ENCODE peak calls at places on chromosomes 6 and 20, in four cellular contexts. G is OCI-LY7, D is heart left ventricle, R is Peyer's patch. N is an unnamed sample. For H3K4me1, the result is how much of the 10 kb centered on the place peaks cover.

GRCh38 chr6:22146581-22147468 is 150.0 kb downstream of the PRL start:
- DNase-seq in D (no peak), R (no peak), G (no peak), N (peak)

GRCh38 chr20:50281831-50282591 is 91.4 kb downstream of the CEBPB start:
- DNase-seq in G (peak), R (no peak), D (no peak), N (no peak)

GRCh38 chr6:105806486-105806920 is 279.6 kb upstream of the PRDM1 start:
- DNase-seq in D (no peak), R (no peak), G (no peak), N (no peak)

GRCh38 chr6:30683137-30683979 is 3.1 kb downstream of the PPP1R18 start:
- DNase-seq in R (no peak), G (peak), D (peak), N (no peak)

GRCh38 chr6:131931063-131931745 is 20.0 kb downstream of the CCN2 start:
- DNase-seq in R (no peak), G (no peak), D (no peak), N (no peak)

GRCh38 chr6:122753688-122754056 is 25.8 kb upstream of the FABP7 start:
- DNase-seq in D (no peak), G (no peak), R (no peak), N (peak)

GRCh38 chr6:123016431-123017110 is 20.5 kb downstream of the CLVS2 start:
- DNase-seq in R (no peak), D (no peak), G (no peak), N (no peak)

GRCh38 chr6:112037783-112038216 is 16.1 kb upstream of the CCN6 start:
- DNase-seq in D (peak), R (peak), G (no peak), N (no peak)

GRCh38 chr6:41469951-41470340 is 76.2 kb upstream of the FOXP4 start:
- DNase-seq in G (no peak), D (no peak), R (no peak), N (no peak)

GRCh38 chr6:122869437-122870024 is 80.5 kb downstream of the SMPDL3A start:
- DNase-seq in R (peak), D (no peak), G (peak), N (peak)

GRCh38 chr20:13671500-13672288 is 33.0 kb upstream of the TASP1 start:
- DNase-seq in R (no peak), G (no peak), D (peak), N (no peak)

GRCh38 chr20:25285091-25285647 is 37.3 kb downstream of the PYGB start:
- DNase-seq in G (no peak), R (peak), D (peak), N (peak)

GRCh38 chr6:110517034-110517433 is 40.6 kb upstream of the SLC22A16 start:
- DNase-seq in D (no peak), R (no peak), G (no peak), N (no peak)

GRCh38 chr20:63483834-63484233 is 11.4 kb upstream of the KCNQ2 start:
- DNase-seq in G (no peak), D (no peak), R (no peak), N (peak)

GRCh38 chr6:120214097-120214496 is 864.5 kb upstream of the MAN1A1 start:
- DNase-seq in G (no peak), D (no peak), R (no peak), N (no peak)

GRCh38 chr6:106885659-106886058 is 88.9 kb downstream of the CD24 start:
- DNase-seq in D (no peak), G (no peak), R (no peak), N (no peak)

GRCh38 chr20:24738981-24739633 is 210.0 kb upstream of the CST7 start:
- DNase-seq in D (no peak), R (no peak), G (no peak), N (no peak)

GRCh38 chr6:140319209-140319608 is 944.8 kb upstream of the CITED2 start:
- DNase-seq in G (no peak), R (no peak), D (no peak), N (no peak)

GRCh38 chr6:36660771-36661471 is 17.6 kb upstream of the CDKN1A start:
- DNase-seq in D (peak), R (peak), G (no peak), N (no peak)

GRCh38 chr20:13517801-13518200 is 120.9 kb downstream of the TASP1 start:
- DNase-seq in R (no peak), D (no peak), G (no peak), N (no peak)

GRCh38 chr20:17617212-17617867 is 47.5 kb downstream of the DSTN start:
- DNase-seq in D (peak), R (peak), G (peak), N (peak)

GRCh38 chr6:42787018-42787611 is 5.3 kb downstream of the BICRAL start:
- DNase-seq in R (no peak), G (no peak), D (no peak), N (no peak)

GRCh38 chr20:43170771-43171170 is 18.9 kb downstream of the PTPRT start:
- DNase-seq in G (no peak), D (no peak), R (no peak), N (no peak)

GRCh38 chr6:133889557-133890301 is 816 bp downstream of the TCF21 start:
- DNase-seq in R (no peak), D (peak), G (no peak), N (no peak)

GRCh38 chr20:348972-349841 is 2.3 kb downstream of the NRSN2 start:
- DNase-seq in G (no peak), R (no peak), D (no peak), N (no peak)

GRCh38 chr6:148887181-148887580 is 140.4 kb downstream of the UST start:
- DNase-seq in R (no peak), D (no peak), G (no peak), N (no peak)

GRCh38 chr20:62822788-62823651 is 6.2 kb downstream of the COL9A3 start:
- DNase-seq in R (peak), G (peak), D (no peak), N (peak)

GRCh38 chr6:215335-216034 is 76.8 kb upstream of the DUSP22 start:
- DNase-seq in D (no peak), R (no peak), G (peak), N (no peak)

GRCh38 chr6:42784739-42785498 is 3.1 kb downstream of the BICRAL start:
- DNase-seq in R (no peak), D (no peak), G (no peak), N (no peak)

GRCh38 chr6:138145402-138145801 is 16.3 kb upstream of the ARFGEF3 start:
- DNase-seq in D (no peak), R (no peak), G (peak), N (no peak)

GRCh38 chr20:15596220-15596875 is 976.9 kb downstream of the KIF16B start:
- DNase-seq in D (no peak), R (no peak), G (no peak), N (no peak)

GRCh38 chr6:87161299-87161698 is 5.9 kb downstream of the ZNF292 start:
- DNase-seq in R (no peak), D (no peak), G (no peak), N (no peak)
- H3K4me1 ChIP-seq in R (under half), D (under half), G (under half), N (under half)

GRCh38 chr6:127342296-127342945 is 988 bp downstream of the ECHDC1 start:
- DNase-seq in D (no peak), G (peak), R (no peak), N (no peak)
- H3K4me1 ChIP-seq in D (under half), G (under half), R (under half), N (under half)

DNA sequence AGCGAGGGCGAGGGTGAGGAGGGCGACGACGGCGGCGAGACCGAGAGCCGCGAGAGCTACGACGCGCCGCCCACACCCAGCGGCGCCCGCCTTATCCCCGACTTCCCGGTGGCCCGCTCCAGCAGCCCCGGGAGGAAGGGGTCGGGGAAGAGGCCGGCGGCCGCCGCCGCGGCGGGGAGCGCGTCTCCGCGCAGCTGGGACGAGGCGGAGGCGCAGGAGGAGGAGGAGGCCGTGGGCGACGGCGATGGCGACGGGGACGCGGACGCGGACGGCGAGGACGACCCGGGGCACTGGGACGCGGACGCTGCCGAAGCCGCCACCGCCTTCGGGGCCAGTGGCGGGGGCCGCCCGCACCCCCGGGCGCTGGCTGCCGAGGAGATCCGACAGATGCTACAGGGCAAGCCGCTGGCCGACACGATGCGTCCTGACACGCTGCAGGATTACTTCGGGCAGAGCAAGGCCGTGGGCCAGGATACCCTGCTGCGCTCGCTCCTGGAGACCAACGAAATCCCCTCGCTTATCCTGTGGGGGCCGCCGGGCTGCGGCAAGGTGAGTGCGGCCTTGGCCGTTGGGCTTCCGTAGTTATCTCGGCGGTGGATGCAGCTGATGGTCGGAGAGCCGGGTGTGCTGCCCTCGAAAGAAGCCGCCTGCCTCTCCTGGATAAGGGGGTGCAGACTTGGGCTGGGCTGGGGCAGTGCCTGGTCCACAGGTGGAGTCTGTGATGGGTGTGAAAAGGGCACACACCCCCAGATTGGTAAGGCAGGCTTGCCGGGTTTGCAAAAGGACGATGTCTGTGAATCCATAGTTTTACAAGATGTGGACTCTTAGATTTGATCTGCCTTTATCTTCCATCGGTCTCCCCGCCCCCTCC is 938 bp downstream of the WRNIP1 start:
- DNase-seq in D (peak), R (peak), G (peak), N (peak)
- H3K4me1 ChIP-seq in D (under half), R (under half), G (under half), N (under half)

GRCh38 chr6:74447013-74447412 is 751.0 kb downstream of the CD109 start:
- DNase-seq in D (no peak), R (no peak), G (no peak), N (no peak)

GRCh38 chr6:74451953-74452352 is 753.9 kb downstream of the COL12A1 start:
- DNase-seq in G (no peak), R (no peak), D (no peak), N (no peak)

DNA sequence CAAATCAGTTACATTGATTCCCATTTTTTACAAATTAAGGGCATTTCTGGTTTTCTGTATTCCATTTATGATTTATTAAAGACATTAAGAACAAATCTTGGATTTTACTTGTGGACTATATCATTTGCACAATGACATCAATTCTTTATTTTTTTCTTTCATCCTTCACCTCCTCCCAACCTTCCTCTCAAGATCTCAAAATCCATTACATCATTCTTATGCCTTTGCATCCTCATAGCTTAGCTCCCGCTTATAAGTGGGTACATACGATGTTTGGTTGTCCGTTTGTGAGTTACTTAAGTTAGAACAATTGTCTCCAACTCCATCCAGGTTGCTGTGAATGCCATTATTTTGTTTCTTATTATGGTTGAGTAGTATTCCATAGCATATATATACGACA is 752.8 kb downstream of the CD109 start:
- DNase-seq in R (no peak), G (no peak), D (no peak), N (no peak)
- H3K4me1 ChIP-seq in R (under half), G (under half), D (under half), N (under half)

GRCh38 chr6:1322725-1323219 is 10.9 kb downstream of the FOXQ1 start:
- DNase-seq in D (no peak), G (no peak), R (no peak), N (no peak)
- H3K4me1 ChIP-seq in D (under half), G (under half), R (under half), N (under half)

GRCh38 chr20:48747840-48748416 is 79.9 kb downstream of the PREX1 start:
- DNase-seq in D (no peak), R (no peak), G (peak), N (no peak)

GRCh38 chr20:48749437-48749836 is 78.4 kb downstream of the PREX1 start:
- DNase-seq in G (no peak), R (no peak), D (no peak), N (peak)

GRCh38 chr20:48750376-48750775 is 77.4 kb downstream of the PREX1 start:
- DNase-seq in G (no peak), R (no peak), D (no peak), N (no peak)

GRCh38 chr20:48750941-48751620 is 76.7 kb downstream of the PREX1 start:
- DNase-seq in G (peak), R (peak), D (peak), N (no peak)

DNA sequence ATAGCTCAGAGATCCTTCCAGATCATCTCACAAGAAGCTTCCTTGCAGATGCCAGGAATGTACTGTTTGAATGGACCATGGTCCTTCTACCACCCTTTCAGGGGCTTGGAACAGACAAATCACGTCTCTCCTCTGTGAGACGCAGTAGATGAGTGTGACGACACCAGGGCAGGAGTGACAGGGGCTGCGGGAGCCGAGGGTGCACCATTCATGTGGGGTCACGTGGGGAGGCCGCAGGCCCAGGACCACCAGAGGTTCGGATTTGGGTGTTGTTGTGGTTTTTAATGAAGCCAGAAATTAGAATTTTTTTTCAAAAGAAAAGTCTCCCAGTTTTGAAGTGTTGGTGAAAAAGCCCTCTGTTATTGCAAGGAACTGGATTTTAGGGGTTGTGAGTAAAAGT is 79.2 kb downstream of the PREX1 start:
- DNase-seq in D (no peak), R (no peak), G (no peak), N (no peak)
- H3K4me1 ChIP-seq in D (under half), R (under half), G (half or more), N (under half)

DNA sequence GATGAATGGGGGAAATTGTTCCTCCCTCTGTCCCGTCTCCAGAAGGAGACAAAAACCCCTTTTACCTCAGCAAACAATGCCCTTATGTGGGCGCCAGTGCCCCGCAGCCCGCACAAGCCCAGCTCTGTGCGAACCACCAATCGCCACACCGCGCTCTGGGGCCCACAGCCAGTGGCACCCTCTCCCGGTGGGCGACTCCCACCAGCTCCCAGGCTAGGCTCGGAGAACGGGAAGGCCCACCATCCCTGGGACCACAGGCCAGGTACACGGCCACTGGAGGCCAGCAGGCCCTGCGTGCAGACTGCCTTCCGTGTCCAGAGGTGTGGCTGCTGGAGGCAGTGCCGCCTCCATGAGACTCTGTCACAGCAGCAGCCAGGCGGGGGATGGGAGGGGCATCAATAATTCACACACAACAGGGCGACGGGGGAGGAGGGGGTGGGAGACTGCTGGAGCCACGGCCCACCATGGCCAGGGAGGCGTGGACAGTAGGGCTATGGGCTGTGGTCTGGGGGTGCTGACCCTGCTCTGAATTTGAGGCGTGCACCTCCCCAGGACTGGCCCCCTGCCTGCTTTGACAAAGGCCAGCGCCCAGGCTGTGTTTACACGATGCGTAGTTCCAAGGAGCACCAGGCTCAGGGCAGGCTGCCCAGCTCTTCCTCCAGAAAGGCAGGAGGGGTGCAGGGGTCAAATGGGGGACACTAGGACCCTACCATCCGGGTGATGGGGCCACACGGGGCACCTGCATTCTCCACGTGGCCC is 105.7 kb downstream of the ASXL1 start:
- DNase-seq in D (no peak), R (peak), G (no peak), N (no peak)
- H3K4me1 ChIP-seq in D (under half), R (under half), G (under half), N (under half)

DNA sequence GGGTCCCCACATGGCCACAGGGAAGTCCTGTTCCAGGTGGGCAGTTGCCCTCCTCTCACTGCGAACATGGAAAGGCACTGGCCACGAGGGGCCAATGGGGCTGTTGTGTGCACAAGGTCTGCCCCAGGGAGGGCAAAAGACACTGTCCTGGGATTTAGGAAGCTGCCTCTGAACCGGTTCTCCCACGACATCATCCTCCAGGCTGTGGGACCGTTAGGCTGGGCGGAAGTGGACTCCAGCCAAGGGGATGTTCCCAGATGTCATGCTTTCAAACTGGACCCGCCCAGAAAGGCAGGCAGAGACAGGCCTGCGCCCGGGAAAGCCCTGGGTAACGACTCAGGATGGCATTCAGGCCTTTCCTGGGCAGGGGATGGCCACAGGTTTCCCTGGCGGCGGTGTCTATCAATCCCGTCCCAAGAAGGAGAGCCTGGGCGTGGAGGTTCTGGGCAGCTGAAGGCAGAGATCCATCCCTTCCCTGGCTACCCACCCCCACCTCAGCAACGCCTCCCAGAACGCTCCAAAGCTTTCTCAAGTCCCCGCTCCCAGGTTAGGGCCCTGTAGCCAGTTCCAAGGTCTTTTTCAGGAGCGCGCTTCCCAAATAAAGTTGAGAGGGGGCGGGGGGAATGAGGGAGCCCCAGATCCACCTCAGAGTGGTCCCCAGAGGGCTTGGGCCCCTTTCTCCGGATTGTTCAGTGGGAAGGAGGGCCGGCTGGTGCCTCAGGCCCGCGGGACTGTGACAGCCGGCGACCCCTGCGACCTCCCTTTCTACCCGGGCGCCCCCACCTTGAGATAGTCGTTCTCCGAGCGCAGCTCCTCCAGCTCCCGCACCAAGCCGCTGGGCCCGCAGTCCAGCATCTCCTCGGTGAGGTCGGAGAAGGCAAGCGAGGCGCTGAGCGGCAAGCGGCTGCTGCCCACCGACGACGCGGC is 13.8 kb upstream of the TLDC2 start:
- DNase-seq in G (no peak), D (peak), R (peak), N (peak)
- H3K4me1 ChIP-seq in G (half or more), D (under half), R (under half), N (under half)

GRCh38 chr6:7974932-7975763 is 64.6 kb upstream of the TXNDC5 start:
- DNase-seq in G (no peak), D (peak), R (peak), N (peak)

GRCh38 chr6:7976485-7977010 is 66.0 kb upstream of the TXNDC5 start:
- DNase-seq in D (no peak), G (no peak), R (no peak), N (no peak)

GRCh38 chr6:7979831-7980230 is 69.2 kb upstream of the TXNDC5 start:
- DNase-seq in G (no peak), R (no peak), D (no peak), N (no peak)

GRCh38 chr6:7975764-7976146 is 65.2 kb upstream of the TXNDC5 start:
- DNase-seq in G (no peak), R (peak), D (no peak), N (peak)

GRCh38 chr6:7978736-7979135 is 68.1 kb upstream of the TXNDC5 start:
- DNase-seq in D (no peak), R (no peak), G (peak), N (no peak)
- H3K4me1 ChIP-seq in D (under half), R (under half), G (under half), N (under half)

N was measured in BE2C.